ENCODE peak calls at places on chromosome 15, in seven cellular contexts. G is GM06990; K is AG04450; X is left kidney; E is activated CD4-positive, CD25-positive, alpha-beta regulatory T cell treated with anti-CD3 and anti-CD28 coated beads, Interleukin-2, amount 50 U/mL, for 72 hours; S is stimulated activated CD8-positive, alpha-beta memory T cell treated with anti-CD3 and anti-CD28 coated beads, Interleukin-2, amount 100 ng/mL, for 1 hour; U is endothelial cell of umbilical vein. D is an unnamed sample.

GRCh38 chr15:74196175-74196574 is 6.4 kb downstream of the STRA6 start:
- DNase-seq in G (no peak), K (peak), X (peak), E (no peak), S (no peak), U (no peak), D (no peak)

GRCh38 chr15:100902436-100903190 is 16.5 kb upstream of the LRRK1 start:
- DNase-seq in G (no peak), K (peak), X (peak), E (no peak), S (no peak), U (peak), D (no peak)

GRCh38 chr15:92797168-92798052 is 102.7 kb upstream of the CHD2 start:
- DNase-seq in G (peak), K (peak), X (peak), E (peak), S (no peak), U (peak), D (no peak)

GRCh38 chr15:57321973-57322601 is 54.2 kb upstream of the CGNL1 start:
- DNase-seq in G (no peak), K (no peak), X (peak), E (no peak), S (no peak), U (peak), D (no peak)

GRCh38 chr15:65132841-65133549 is 613 bp downstream of the PDCD7 start:
- DNase-seq in G (peak), K (peak), X (peak), E (peak), S (no peak), U (peak), D (no peak)

GRCh38 chr15:55823191-55823670 is 80.3 kb upstream of the PRTG start:
- DNase-seq in G (no peak), K (peak), X (peak), E (no peak), S (no peak), U (peak), D (no peak)

GRCh38 chr15:65086680-65087111 is 10.2 kb downstream of the KBTBD13 start:
- DNase-seq in G (no peak), K (no peak), X (no peak), E (no peak), S (no peak), U (peak), D (no peak)

GRCh38 chr15:78638658-78639314 is 2.2 kb downstream of the CHRNB4 start:
- DNase-seq in G (no peak), K (no peak), X (peak), E (no peak), S (no peak), U (peak), D (no peak)

GRCh38 chr15:78365931-78366330 is 25.8 kb downstream of the CRABP1 start:
- DNase-seq in G (no peak), K (no peak), X (no peak), E (no peak), S (no peak), U (no peak), D (no peak)

GRCh38 chr15:25246641-25247417 is 192.0 kb downstream of the UBE3A start:
- DNase-seq in G (no peak), K (no peak), X (no peak), E (no peak), S (no peak), U (no peak), D (no peak)

GRCh38 chr15:89770041-89770440 is 6.1 kb upstream of the MESP2 start:
- DNase-seq in G (no peak), K (no peak), X (no peak), E (no peak), S (no peak), U (peak), D (no peak)

GRCh38 chr15:97929456-97930229 is 30.9 kb upstream of the ARRDC4 start:
- DNase-seq in G (no peak), K (no peak), X (no peak), E (no peak), S (no peak), U (no peak), D (no peak)

GRCh38 chr15:51629612-51630011 is 7.0 kb upstream of the DMXL2 start:
- DNase-seq in G (no peak), K (no peak), X (no peak), E (no peak), S (no peak), U (no peak), D (no peak)

GRCh38 chr15:55372701-55373440 is 35.3 kb downstream of the CCPG1 start:
- DNase-seq in G (peak), K (no peak), X (no peak), E (no peak), S (no peak), U (peak), D (no peak)

GRCh38 chr15:45662375-45662774 is 27.5 kb downstream of the SQOR start:
- DNase-seq in G (no peak), K (no peak), X (no peak), E (no peak), S (no peak), U (no peak), D (no peak)

GRCh38 chr15:66873856-66874255 is 171.8 kb downstream of the SMAD6 start:
- DNase-seq in G (no peak), K (no peak), X (no peak), E (no peak), S (no peak), U (no peak), D (no peak)

GRCh38 chr15:51634591-51635198 is 12.1 kb upstream of the DMXL2 start:
- DNase-seq in G (no peak), K (no peak), X (no peak), E (no peak), S (no peak), U (no peak), D (no peak)

GRCh38 chr15:49877871-49878511 is 241.0 kb downstream of the ATP8B4 start:
- DNase-seq in G (no peak), K (no peak), X (no peak), E (no peak), S (no peak), U (no peak), D (no peak)

GRCh38 chr15:62874933-62875625 is 167.5 kb upstream of the TPM1 start:
- DNase-seq in G (no peak), K (no peak), X (no peak), E (no peak), S (no peak), U (no peak), D (no peak)

GRCh38 chr15:29688981-29689723 is 133.1 kb downstream of the TJP1 start:
- DNase-seq in G (no peak), K (no peak), X (no peak), E (no peak), S (no peak), U (no peak), D (no peak)

GRCh38 chr15:77659350-77660321 is 26.9 kb upstream of the LINGO1 start:
- DNase-seq in G (no peak), K (no peak), X (peak), E (no peak), S (no peak), U (peak), D (no peak)

GRCh38 chr15:52673312-52673711 is 5.9 kb downstream of the ATOSA start:
- DNase-seq in G (no peak), K (no peak), X (no peak), E (no peak), S (no peak), U (no peak), D (no peak)

GRCh38 chr15:70632079-70632850 is 131.1 kb downstream of the UACA start:
- DNase-seq in G (no peak), K (no peak), X (no peak), E (no peak), S (no peak), U (no peak), D (no peak)

GRCh38 chr15:64651573-64652260 is 123.7 kb downstream of the RBPMS2 start:
- DNase-seq in G (peak), K (no peak), X (peak), E (no peak), S (no peak), U (no peak), D (no peak)

GRCh38 chr15:76393614-76394013 is 57.0 kb downstream of the ISL2 start:
- DNase-seq in G (no peak), K (no peak), X (peak), E (no peak), S (no peak), U (peak), D (no peak)

D was measured in esophagus squamous epithelium.